ENCODE peak calls at places on chromosome 16, in seven cellular contexts. B is choroid plexus epithelial cell, P is A673, S is foreskin fibroblast, F is esophagus squamous epithelium, T is astrocyte of the cerebellum, X is dorsolateral prefrontal cortex. Y is an unnamed sample.

GRCh38 chr16:57941016-57941656 is 29.8 kb downstream of the CNGB1 start:
- DNase-seq in B (no peak), P (peak), S (peak), F (no peak), T (peak), X (peak), Y (peak)

GRCh38 chr16:57601801-57602478 is 26.5 kb upstream of the ADGRG1 start:
- DNase-seq in B (peak), P (no peak), S (no peak), F (no peak), T (no peak), X (no peak), Y (no peak)

GRCh38 chr16:1206326-1206725 is 18.7 kb downstream of the TPSG1 start:
- DNase-seq in B (no peak), P (no peak), S (no peak), F (no peak), T (no peak), X (no peak), Y (no peak)

GRCh38 chr16:9826630-9827029 is 355.6 kb downstream of the GRIN2A start:
- DNase-seq in B (no peak), P (no peak), S (no peak), F (no peak), T (no peak), X (no peak), Y (no peak)

GRCh38 chr16:55370762-55371482 is 46.9 kb downstream of the IRX6 start:
- DNase-seq in B (peak), P (peak), S (peak), F (no peak), T (peak), X (peak), Y (no peak)

GRCh38 chr16:241866-242265 is 7.2 kb downstream of the FAM234A start:
- DNase-seq in B (no peak), P (no peak), S (no peak), F (no peak), T (no peak), X (no peak), Y (no peak)

GRCh38 chr16:30449116-30449435 is 3.4 kb upstream of the SEPHS2 start:
- DNase-seq in B (no peak), P (no peak), S (no peak), F (no peak), T (no peak), X (no peak), Y (no peak)

GRCh38 chr16:57186630-57187507 is 740 bp downstream of the RSPRY1 start:
- DNase-seq in B (no peak), P (peak), S (no peak), F (no peak), T (no peak), X (no peak), Y (no peak)

GRCh38 chr16:83733301-83733700 is 74.5 kb upstream of the HSBP1 start:
- DNase-seq in B (peak), P (no peak), S (no peak), F (no peak), T (no peak), X (no peak), Y (no peak)

GRCh38 chr16:67447508-67448076 is 16.7 kb downstream of the HSD11B2 start:
- DNase-seq in B (peak), P (peak), S (no peak), F (no peak), T (no peak), X (no peak), Y (no peak)

GRCh38 chr16:1150511-1150982 is 2.4 kb upstream of the CACNA1H start:
- DNase-seq in B (peak), P (peak), S (peak), F (no peak), T (no peak), X (no peak), Y (no peak)

GRCh38 chr16:82584553-82585152 is 42.1 kb upstream of the CDH13 start:
- DNase-seq in B (no peak), P (no peak), S (no peak), F (no peak), T (no peak), X (no peak), Y (no peak)

GRCh38 chr16:80129791-80130190 is 411.0 kb upstream of the DYNLRB2 start:
- DNase-seq in B (no peak), P (no peak), S (no peak), F (no peak), T (no peak), X (no peak), Y (no peak)

GRCh38 chr16:87058728-87059250 is 258.4 kb downstream of the C16orf95 start:
- DNase-seq in B (no peak), P (no peak), S (no peak), F (no peak), T (no peak), X (no peak), Y (no peak)

GRCh38 chr16:56606688-56607618 is 1.4 kb upstream of the MT2A start:
- DNase-seq in B (peak), P (no peak), S (peak), F (peak), T (peak), X (no peak), Y (peak)

GRCh38 chr16:67750466-67750865 is 31.4 kb upstream of the GFOD2 start:
- DNase-seq in B (no peak), P (no peak), S (no peak), F (no peak), T (no peak), X (no peak), Y (no peak)

GRCh38 chr16:49661465-49662187 is 194.3 kb downstream of the ZNF423 start:
- DNase-seq in B (no peak), P (no peak), S (no peak), F (no peak), T (peak), X (no peak), Y (no peak)

GRCh38 chr16:55971447-55971846 is 96.3 kb upstream of the CES5A start:
- DNase-seq in B (no peak), P (no peak), S (no peak), F (no peak), T (no peak), X (no peak), Y (no peak)

GRCh38 chr16:54447606-54448440 is 161.2 kb upstream of the IRX3 start:
- DNase-seq in B (peak), P (peak), S (peak), F (no peak), T (peak), X (no peak), Y (no peak)

GRCh38 chr16:57357330-57358151 is 1.0 kb upstream of the CCL22 start:
- DNase-seq in B (no peak), P (no peak), S (no peak), F (no peak), T (no peak), X (no peak), Y (no peak)

GRCh38 chr16:52577130-52577706 is 30.3 kb upstream of the TOX3 start:
- DNase-seq in B (no peak), P (no peak), S (no peak), F (no peak), T (no peak), X (no peak), Y (no peak)

GRCh38 chr16:53952215-53953208 is 248.6 kb downstream of the FTO start:
- DNase-seq in B (peak), P (peak), S (no peak), F (no peak), T (peak), X (no peak), Y (no peak)

GRCh38 chr16:67013823-67014640 is 14.9 kb upstream of the CBFB start:
- DNase-seq in B (peak), P (peak), S (peak), F (no peak), T (no peak), X (peak), Y (no peak)

GRCh38 chr16:969508-970378 is 1.0 kb downstream of the LMF1 start:
- DNase-seq in B (peak), P (peak), S (no peak), F (no peak), T (no peak), X (peak), Y (no peak)

GRCh38 chr16:56848056-56848936 is 16.7 kb upstream of the SLC12A3 start:
- DNase-seq in B (peak), P (peak), S (peak), F (no peak), T (no peak), X (no peak), Y (no peak)

GRCh38 chr16:23466162-23466885 is 13.3 kb upstream of the COG7 start:
- DNase-seq in B (peak), P (no peak), S (peak), F (no peak), T (no peak), X (no peak), Y (no peak)

GRCh38 chr16:12024429-12024828 is 47.9 kb downstream of the SNX29 start:
- DNase-seq in B (no peak), P (no peak), S (no peak), F (no peak), T (no peak), X (no peak), Y (no peak)

GRCh38 chr16:89324056-89325010 is 106.8 kb downstream of the ZNF778 start:
- DNase-seq in B (peak), P (no peak), S (peak), F (no peak), T (peak), X (no peak), Y (no peak)

GRCh38 chr16:13021996-13022395 is 120.6 kb downstream of the SHISA9 start:
- DNase-seq in B (no peak), P (no peak), S (no peak), F (no peak), T (peak), X (no peak), Y (no peak)

GRCh38 chr16:920722-921121 is 50.1 kb downstream of the LMF1 start:
- DNase-seq in B (peak), P (peak), S (peak), F (no peak), T (no peak), X (peak), Y (peak)

GRCh38 chr16:66165879-66166278 is 200.6 kb upstream of the CDH5 start:
- DNase-seq in B (no peak), P (no peak), S (no peak), F (no peak), T (no peak), X (no peak), Y (no peak)

GRCh38 chr16:586645-587590 is 2.9 kb upstream of the RAB40C start:
- DNase-seq in B (no peak), P (no peak), S (no peak), F (no peak), T (no peak), X (no peak), Y (no peak)

GRCh38 chr16:67166035-67166882 is 1.7 kb downstream of the HSF4 start:
- DNase-seq in B (no peak), P (no peak), S (no peak), F (no peak), T (no peak), X (no peak), Y (no peak)

GRCh38 chr16:19227643-19228042 is 57.9 kb upstream of the CLEC19A start:
- DNase-seq in B (no peak), P (no peak), S (no peak), F (no peak), T (no peak), X (no peak), Y (no peak)

GRCh38 chr16:66681676-66682075 is 14.9 kb downstream of the CMTM4 start:
- DNase-seq in B (no peak), P (no peak), S (no peak), F (no peak), T (no peak), X (no peak), Y (no peak)

GRCh38 chr16:68823401-68823800 is 19.9 kb upstream of the TANGO6 start:
- DNase-seq in B (peak), P (peak), S (peak), F (no peak), T (peak), X (no peak), Y (peak)

GRCh38 chr16:68825427-68825826 is 17.9 kb upstream of the TANGO6 start:
- DNase-seq in B (no peak), P (no peak), S (no peak), F (no peak), T (no peak), X (no peak), Y (no peak)

GRCh38 chr16:68826652-68827051 is 16.7 kb upstream of the TANGO6 start:
- DNase-seq in B (peak), P (no peak), S (no peak), F (no peak), T (no peak), X (no peak), Y (no peak)
- TF ChIP-seq CTCF in B (no peak), P (no peak), S (no peak), F (no peak), T (no peak), X (no peak), Y (no peak)

GRCh38 chr16:28064706-28065249 is 1.3 kb upstream of the GSG1L start:
- DNase-seq in B (no peak), P (no peak), S (no peak), F (no peak), T (no peak), X (no peak), Y (no peak)

GRCh38 chr16:28064150-28064549 is 636 bp upstream of the GSG1L start:
- DNase-seq in B (no peak), P (no peak), S (no peak), F (no peak), T (no peak), X (no peak), Y (no peak)

GRCh38 chr16:28063047-28063521 is 430 bp downstream of the GSG1L start:
- DNase-seq in B (peak), P (peak), S (no peak), F (no peak), T (no peak), X (no peak), Y (no peak)

GRCh38 chr16:28062261-28063046 is 1.1 kb downstream of the GSG1L start:
- DNase-seq in B (no peak), P (no peak), S (no peak), F (no peak), T (no peak), X (no peak), Y (no peak)

DNA sequence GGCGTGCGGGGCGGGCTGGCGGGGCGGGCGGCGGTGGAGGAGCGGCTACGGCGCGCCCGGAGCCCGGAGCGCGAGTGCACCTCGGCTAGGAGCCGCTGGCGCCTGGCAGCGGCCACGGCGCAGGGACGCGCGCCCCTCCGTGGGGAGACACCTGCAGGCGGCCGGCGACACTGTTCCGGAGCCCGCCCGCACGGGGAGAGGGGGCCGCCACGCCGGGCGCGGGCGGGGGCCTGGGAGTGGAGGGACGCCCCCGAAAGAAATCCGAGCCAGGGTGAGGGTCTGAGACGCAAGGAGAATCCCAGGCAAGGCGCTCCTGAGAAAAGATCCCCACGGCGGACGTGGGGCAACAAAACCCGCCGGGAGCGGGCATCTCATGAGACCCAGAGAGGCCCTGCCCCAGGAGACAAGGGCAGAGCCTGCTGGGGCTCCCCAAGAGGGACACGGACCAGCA is at the start of gene GSG1L:
- DNase-seq in B (no peak), P (peak), S (no peak), F (no peak), T (no peak), X (peak), Y (no peak)
- TF ChIP-seq CTCF in B (no peak), P (peak), S (no peak), F (no peak), T (no peak), X (no peak), Y (no peak)

GRCh38 chr16:81140930-81141780 is 45.0 kb upstream of the GCSH start:
- DNase-seq in B (peak), P (no peak), S (no peak), F (no peak), T (no peak), X (no peak), Y (no peak)

GRCh38 chr16:81148277-81148676 is 52.1 kb upstream of the GCSH start:
- DNase-seq in B (no peak), P (no peak), S (no peak), F (no peak), T (no peak), X (no peak), Y (no peak)

GRCh38 chr16:81142864-81143263 is 46.7 kb upstream of the GCSH start:
- DNase-seq in B (no peak), P (no peak), S (no peak), F (no peak), T (no peak), X (no peak), Y (no peak)

GRCh38 chr16:81149614-81150013 is 53.4 kb upstream of the GCSH start:
- DNase-seq in B (no peak), P (no peak), S (no peak), F (no peak), T (no peak), X (no peak), Y (no peak)

DNA sequence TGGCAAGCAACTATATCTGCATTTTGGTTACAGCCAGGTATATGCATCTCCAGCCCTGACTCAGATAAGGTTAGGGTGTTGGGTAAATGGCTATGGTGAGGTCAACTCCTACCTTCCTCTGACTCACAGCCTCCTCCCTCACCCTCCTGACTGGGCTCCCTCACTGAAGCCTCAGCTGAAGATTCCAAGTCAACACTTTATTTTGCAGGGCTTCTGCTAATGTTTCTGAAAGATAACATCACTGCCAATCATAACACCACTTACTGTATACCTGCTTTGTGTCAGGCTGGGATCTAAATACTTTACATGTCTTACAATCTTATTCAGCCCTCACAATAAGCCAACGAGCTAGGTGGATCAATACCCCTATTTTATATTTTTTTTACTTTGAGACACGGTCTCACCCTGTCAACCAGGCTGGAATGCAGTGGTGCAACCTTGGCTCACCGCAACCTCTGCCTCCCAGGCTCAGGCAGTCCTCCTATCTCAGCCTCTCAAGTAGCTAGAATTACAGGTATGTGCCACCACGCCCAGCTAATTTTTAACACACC is 47.8 kb upstream of the GCSH start:
- DNase-seq in B (no peak), P (no peak), S (no peak), F (no peak), T (no peak), X (no peak), Y (no peak)
- TF ChIP-seq CTCF in B (no peak), P (no peak), S (no peak), F (no peak), T (no peak), X (no peak), Y (no peak)

DNA sequence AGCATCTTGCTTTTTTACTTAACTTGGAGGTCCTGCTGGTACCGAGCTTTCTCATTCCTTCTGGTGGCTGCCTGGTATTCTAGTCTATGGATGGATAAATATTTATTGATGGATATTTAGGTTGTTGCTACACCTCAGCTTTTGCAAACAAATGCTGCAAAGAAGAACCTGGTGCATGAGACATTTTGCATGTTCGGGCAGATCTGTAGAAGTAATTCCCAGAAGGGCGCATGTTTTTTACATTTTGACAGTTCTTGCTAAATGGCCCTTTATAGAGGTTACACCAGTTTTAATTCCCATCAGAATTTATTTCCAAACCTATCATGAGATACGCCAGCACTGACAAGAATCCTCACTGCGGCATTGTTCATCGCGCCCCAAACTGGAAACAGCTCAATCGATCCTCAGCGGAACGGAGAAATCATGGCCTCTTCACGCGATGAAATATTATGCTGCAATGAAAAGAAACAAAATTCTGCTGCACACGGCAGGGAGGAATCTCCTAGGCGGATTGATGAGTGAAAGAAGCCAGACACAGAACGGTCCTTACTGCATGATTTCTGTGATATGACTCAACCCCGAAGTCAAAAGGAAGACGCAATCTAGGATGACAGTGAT is 68.0 kb upstream of the CREBBP start:
- DNase-seq in B (no peak), P (no peak), S (no peak), F (no peak), T (no peak), X (no peak), Y (no peak)
- TF ChIP-seq CTCF in B (no peak), P (no peak), S (no peak), F (no peak), T (no peak), X (no peak), Y (no peak)

DNA sequence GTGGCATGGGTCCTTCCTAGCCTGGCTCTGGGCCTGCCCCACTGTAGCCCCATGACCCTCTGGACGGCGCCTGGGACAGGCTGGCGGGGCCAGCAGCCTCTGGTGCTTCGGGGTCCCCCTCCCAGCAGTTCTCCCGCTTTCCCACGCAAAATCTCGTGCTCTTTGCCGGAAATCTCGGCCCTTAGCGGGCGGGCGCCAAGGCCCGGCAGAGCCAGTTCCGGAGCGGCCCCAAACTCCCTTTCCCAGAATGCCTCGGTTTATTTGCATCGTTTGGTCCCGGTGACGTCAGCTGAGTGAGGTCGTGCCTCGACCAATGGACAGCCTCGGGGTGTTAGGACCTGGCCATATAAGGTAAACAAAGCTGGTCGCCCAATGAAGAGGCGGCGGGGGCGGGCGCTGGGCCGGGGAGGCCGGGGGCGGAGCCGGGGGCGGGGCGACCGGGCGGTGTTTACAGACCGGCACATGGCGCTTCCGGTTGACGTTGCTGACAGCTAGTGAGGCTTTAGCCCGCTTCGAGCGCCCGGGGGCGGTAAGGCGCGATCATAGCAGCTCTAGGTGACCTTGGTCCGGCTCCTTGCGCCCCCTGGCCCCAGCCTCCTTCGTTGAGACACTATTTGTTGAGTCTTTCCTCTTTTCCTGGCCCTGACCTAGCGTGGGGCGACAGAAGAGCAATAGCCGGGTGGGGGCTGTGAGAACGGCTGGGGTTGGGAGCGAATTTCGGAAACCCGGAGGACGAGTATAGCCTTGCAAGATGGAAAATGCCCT is 1.5 kb upstream of the UBALD1 start:
- DNase-seq in B (peak), P (peak), S (peak), F (peak), T (peak), X (peak), Y (peak)
- TF ChIP-seq CTCF in B (peak), P (peak), S (peak), F (peak), T (peak), X (peak), Y (peak)